ENCODE peak calls at places on chromosomes 12 and 14, in seven cellular contexts. X, K, M, V, D, R and H are unnamed samples.

GRCh38 chr14:105348945-105349699 is 34.6 kb downstream of the PACS2 start:
- DNase-seq in R (no peak), D (no peak), X (no peak), V (no peak), M (no peak), K (no peak), H (no peak)

GRCh38 chr12:68794653-68795253 is 13.2 kb upstream of the MDM2 start:
- DNase-seq in D (no peak), R (no peak), K (no peak), M (peak; percentile 56), V (no peak), X (no peak), H (no peak)

GRCh38 chr14:104118006-104118844 is 20.2 kb upstream of the KIF26A start:
- DNase-seq in X (no peak), V (no peak), K (no peak), R (no peak), M (no peak), D (no peak), H (no peak)

GRCh38 chr12:12673296-12673695 is 22.7 kb downstream of the GPR19 start:
- DNase-seq in X (no peak), R (no peak), M (peak; percentile 30), K (no peak), D (no peak), V (no peak), H (peak; percentile 27)

GRCh38 chr14:97113339-97113738 is 316.2 kb downstream of the VRK1 start:
- DNase-seq in K (no peak), M (peak; percentile 56), X (no peak), D (no peak), V (no peak), R (no peak), H (no peak)

GRCh38 chr14:69287096-69287991 is 27.4 kb downstream of the GALNT16 start:
- DNase-seq in K (no peak), X (no peak), M (no peak), V (no peak), R (no peak), D (no peak), H (no peak)

GRCh38 chr14:88986146-88986841 is 161.8 kb downstream of the TTC8 start:
- DNase-seq in R (no peak), D (no peak), V (no peak), X (peak; percentile 31), K (no peak), M (peak; percentile 85), H (no peak)

GRCh38 chr12:24911284-24911791 is 37.6 kb downstream of the BCAT1 start:
- DNase-seq in R (no peak), K (no peak), V (no peak), M (peak; percentile 60), X (no peak), D (no peak), H (no peak)

GRCh38 chr14:105316968-105317498 is 2.5 kb downstream of the PACS2 start:
- DNase-seq in M (no peak), R (no peak), D (no peak), V (no peak), X (no peak), K (no peak), H (no peak)

GRCh38 chr12:28708918-28709371 is 440.1 kb upstream of the FAR2 start:
- DNase-seq in X (no peak), R (no peak), K (no peak), V (no peak), D (no peak), M (no peak), H (no peak)

GRCh38 chr14:24195186-24196070 is at the start of gene TM9SF1:
- DNase-seq in V (peak; percentile 74), K (peak; percentile 92), R (peak; percentile 81), M (peak; percentile 95), X (peak; percentile 90), D (peak; percentile 85), H (peak; percentile 90)

GRCh38 chr12:54012631-54013398 is 4.0 kb downstream of the HOXC8 start:
- DNase-seq in V (no peak), K (no peak), R (no peak), M (no peak), D (no peak), X (no peak), H (no peak)

GRCh38 chr12:92595663-92596062 is 107.1 kb upstream of the PLEKHG7 start:
- DNase-seq in V (no peak), X (no peak), M (no peak), R (no peak), K (no peak), D (no peak), H (no peak)

GRCh38 chr12:66500094-66500493 is 178.8 kb downstream of the GRIP1 start:
- DNase-seq in V (no peak), M (no peak), K (no peak), D (no peak), X (no peak), R (no peak), H (no peak)

GRCh38 chr12:103736572-103736971 is 104.5 kb downstream of the NT5DC3 start:
- DNase-seq in M (no peak), R (no peak), D (no peak), X (no peak), K (no peak), V (no peak), H (no peak)

GRCh38 chr12:72738811-72739210 is 466.6 kb downstream of the TRHDE start:
- DNase-seq in X (no peak), K (no peak), V (no peak), D (no peak), M (no peak), R (no peak), H (no peak)

GRCh38 chr12:104355630-104356029 is 52.1 kb downstream of the EID3 start:
- DNase-seq in X (no peak), D (no peak), M (no peak), V (no peak), K (no peak), R (no peak), H (no peak)